ENCODE peak calls at places on chromosomes 5 and 9, in eight cellular contexts. One of them, this sample, is unnamed. For H3K4me1 and H3K36me3, the result is how much of the 10 kb centered on the place peaks cover.

GRCh38 chr9:91948423-91949292 is 1.4 kb downstream of the ROR2 start:
- DNase-seq in CD4-positive, alpha-beta memory T cell: peak
- DNase-seq in aorta: peak
- DNase-seq in GM23338: peak
- DNase-seq in heart left ventricle: no peak
- DNase-seq in H1: peak
- DNase-seq in fibroblast of lung: peak
- DNase-seq in HCT116: peak
- DNase-seq in this sample: no peak

GRCh38 chr5:131228646-131229045 is 35.2 kb upstream of the CDC42SE2 start:
- DNase-seq in CD4-positive, alpha-beta memory T cell: no peak
- DNase-seq in aorta: no peak
- DNase-seq in GM23338: no peak
- DNase-seq in heart left ventricle: no peak
- DNase-seq in H1: no peak
- DNase-seq in fibroblast of lung: no peak
- DNase-seq in HCT116: no peak
- DNase-seq in this sample: no peak

GRCh38 chr5:169426674-169427250 is 125.8 kb upstream of the SLIT3 start:
- DNase-seq in CD4-positive, alpha-beta memory T cell: no peak
- DNase-seq in aorta: no peak
- DNase-seq in GM23338: peak
- DNase-seq in heart left ventricle: no peak
- DNase-seq in H1: no peak
- DNase-seq in fibroblast of lung: no peak
- DNase-seq in HCT116: no peak
- DNase-seq in this sample: no peak

GRCh38 chr9:106980551-106981101 is 117.7 kb downstream of the ZNF462 start:
- DNase-seq in CD4-positive, alpha-beta memory T cell: no peak
- DNase-seq in aorta: no peak
- DNase-seq in GM23338: no peak
- DNase-seq in heart left ventricle: no peak
- DNase-seq in H1: no peak
- DNase-seq in fibroblast of lung: peak
- DNase-seq in HCT116: no peak
- DNase-seq in this sample: no peak

GRCh38 chr5:163564321-163564924 is 59.0 kb downstream of the MAT2B start:
- DNase-seq in CD4-positive, alpha-beta memory T cell: peak
- DNase-seq in aorta: no peak
- DNase-seq in GM23338: peak
- DNase-seq in heart left ventricle: no peak
- DNase-seq in H1: peak
- DNase-seq in fibroblast of lung: peak
- DNase-seq in HCT116: peak
- DNase-seq in this sample: no peak

GRCh38 chr9:134411451-134412297 is 85.4 kb downstream of the RXRA start:
- DNase-seq in CD4-positive, alpha-beta memory T cell: no peak
- DNase-seq in aorta: no peak
- DNase-seq in GM23338: no peak
- DNase-seq in heart left ventricle: peak
- DNase-seq in H1: no peak
- DNase-seq in fibroblast of lung: no peak
- DNase-seq in HCT116: no peak
- DNase-seq in this sample: no peak

GRCh38 chr5:113084402-113085083 is 107.9 kb downstream of the DCP2 start:
- DNase-seq in CD4-positive, alpha-beta memory T cell: no peak
- DNase-seq in aorta: no peak
- DNase-seq in GM23338: no peak
- DNase-seq in heart left ventricle: peak
- DNase-seq in H1: no peak
- DNase-seq in fibroblast of lung: no peak
- DNase-seq in HCT116: no peak
- DNase-seq in this sample: no peak

GRCh38 chr5:112918136-112918535 is 3.9 kb downstream of the REEP5 start:
- DNase-seq in CD4-positive, alpha-beta memory T cell: no peak
- DNase-seq in aorta: no peak
- DNase-seq in GM23338: no peak
- DNase-seq in heart left ventricle: no peak
- DNase-seq in H1: no peak
- DNase-seq in fibroblast of lung: no peak
- DNase-seq in HCT116: no peak
- DNase-seq in this sample: no peak

GRCh38 chr5:55446690-55447351 is 87.9 kb downstream of the PLPP1 start:
- DNase-seq in CD4-positive, alpha-beta memory T cell: no peak
- DNase-seq in aorta: no peak
- DNase-seq in GM23338: no peak
- DNase-seq in heart left ventricle: no peak
- DNase-seq in H1: no peak
- DNase-seq in fibroblast of lung: no peak
- DNase-seq in HCT116: no peak
- DNase-seq in this sample: no peak

GRCh38 chr5:55454282-55454681 is 80.5 kb downstream of the PLPP1 start:
- DNase-seq in CD4-positive, alpha-beta memory T cell: no peak
- DNase-seq in aorta: no peak
- DNase-seq in GM23338: no peak
- DNase-seq in heart left ventricle: no peak
- DNase-seq in H1: no peak
- DNase-seq in fibroblast of lung: no peak
- DNase-seq in HCT116: no peak
- DNase-seq in this sample: no peak

GRCh38 chr5:55445817-55446216 is 88.9 kb downstream of the PLPP1 start:
- DNase-seq in CD4-positive, alpha-beta memory T cell: no peak
- DNase-seq in aorta: no peak
- DNase-seq in GM23338: no peak
- DNase-seq in heart left ventricle: no peak
- DNase-seq in H1: no peak
- DNase-seq in fibroblast of lung: no peak
- DNase-seq in HCT116: no peak
- DNase-seq in this sample: no peak

GRCh38 chr5:55451976-55452375 is 82.8 kb downstream of the PLPP1 start:
- DNase-seq in CD4-positive, alpha-beta memory T cell: no peak
- DNase-seq in aorta: no peak
- DNase-seq in GM23338: no peak
- DNase-seq in heart left ventricle: no peak
- DNase-seq in H1: no peak
- DNase-seq in fibroblast of lung: no peak
- DNase-seq in HCT116: no peak
- DNase-seq in this sample: no peak

DNA sequence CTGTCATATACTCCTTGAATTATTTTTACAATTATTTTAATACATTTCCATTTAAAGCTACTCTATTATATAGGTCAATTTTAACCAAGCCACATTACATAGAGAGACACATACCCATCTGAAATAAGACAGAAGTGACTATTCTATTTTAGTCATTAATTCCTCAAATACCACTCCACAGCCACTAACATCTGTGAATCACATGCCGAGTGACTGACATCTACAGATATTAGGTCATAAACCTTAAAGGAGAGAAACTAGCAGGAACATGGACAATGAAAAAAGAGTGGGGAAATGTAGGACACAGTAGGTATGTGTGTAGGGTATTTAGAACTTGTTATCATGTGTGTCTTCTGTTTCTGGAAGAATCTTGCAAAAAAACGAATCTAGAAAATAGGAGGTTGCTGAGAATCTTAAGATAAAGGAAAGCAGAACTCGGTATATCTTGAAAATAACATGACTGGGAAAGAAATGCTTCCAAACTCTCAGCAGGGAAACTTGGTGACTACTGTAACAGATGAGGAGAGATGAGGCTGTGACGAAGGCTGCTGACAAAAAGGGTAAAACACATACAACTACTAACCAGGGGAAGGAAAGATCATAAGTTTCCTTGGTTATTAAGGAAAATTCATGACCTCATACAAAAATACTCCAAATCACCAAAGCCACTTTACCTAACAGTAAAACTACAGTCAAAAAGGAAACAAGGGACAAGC is 84.6 kb downstream of the PLPP1 start:
- DNase-seq in CD4-positive, alpha-beta memory T cell: no peak
- DNase-seq in aorta: no peak
- DNase-seq in GM23338: no peak
- DNase-seq in heart left ventricle: no peak
- DNase-seq in H1: no peak
- DNase-seq in fibroblast of lung: peak
- DNase-seq in HCT116: no peak
- DNase-seq in this sample: no peak
- H3K4me1 ChIP-seq in CD4-positive, alpha-beta memory T cell: under half
- H3K4me1 ChIP-seq in aorta: under half
- H3K4me1 ChIP-seq in GM23338: under half
- H3K4me1 ChIP-seq in heart left ventricle: under half
- H3K4me1 ChIP-seq in H1: under half
- H3K4me1 ChIP-seq in fibroblast of lung: under half
- H3K4me1 ChIP-seq in HCT116: under half
- H3K4me1 ChIP-seq in this sample: under half

DNA sequence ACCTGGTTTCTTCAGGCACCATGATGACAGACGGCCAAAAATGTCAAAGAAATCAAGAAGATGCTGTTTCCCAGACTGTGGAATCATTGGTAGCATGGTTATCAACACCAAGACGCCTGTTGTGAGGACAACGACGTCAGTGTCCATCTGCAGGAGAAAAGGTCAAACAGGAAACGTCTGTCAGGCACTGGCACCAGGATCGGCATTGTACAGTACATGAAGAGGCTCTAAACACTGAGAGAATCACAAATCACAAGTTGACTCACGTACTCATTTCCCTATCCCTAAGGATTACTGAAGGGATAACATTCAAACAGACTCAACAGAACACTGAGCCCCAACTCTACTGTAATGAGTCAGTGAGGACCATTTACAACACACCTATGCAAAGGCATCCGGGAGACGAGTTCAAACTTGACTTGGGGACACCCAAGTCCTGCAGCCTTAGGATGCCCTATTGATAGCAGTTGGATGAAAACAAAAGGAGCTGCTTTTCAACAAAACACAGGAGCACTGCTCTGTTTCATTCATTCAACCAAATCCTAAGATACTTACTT is 21.0 kb downstream of the TSC1 start:
- DNase-seq in CD4-positive, alpha-beta memory T cell: no peak
- DNase-seq in aorta: no peak
- DNase-seq in GM23338: no peak
- DNase-seq in heart left ventricle: no peak
- DNase-seq in H1: no peak
- DNase-seq in fibroblast of lung: no peak
- DNase-seq in HCT116: no peak
- DNase-seq in this sample: no peak
- H3K36me3 ChIP-seq in CD4-positive, alpha-beta memory T cell: half or more
- H3K36me3 ChIP-seq in aorta: under half
- H3K36me3 ChIP-seq in GM23338: under half
- H3K36me3 ChIP-seq in heart left ventricle: half or more
- H3K36me3 ChIP-seq in H1: under half
- H3K36me3 ChIP-seq in fibroblast of lung: under half
- H3K36me3 ChIP-seq in HCT116: under half
- H3K36me3 ChIP-seq in this sample: half or more

GRCh38 chr9:85262333-85262732 is 479.4 kb downstream of the AGTPBP1 start:
- DNase-seq in CD4-positive, alpha-beta memory T cell: no peak
- DNase-seq in aorta: no peak
- DNase-seq in GM23338: no peak
- DNase-seq in heart left ventricle: no peak
- DNase-seq in H1: no peak
- DNase-seq in fibroblast of lung: peak
- DNase-seq in HCT116: no peak
- DNase-seq in this sample: no peak

GRCh38 chr9:85263288-85263687 is 478.5 kb downstream of the AGTPBP1 start:
- DNase-seq in CD4-positive, alpha-beta memory T cell: no peak
- DNase-seq in aorta: no peak
- DNase-seq in GM23338: no peak
- DNase-seq in heart left ventricle: no peak
- DNase-seq in H1: no peak
- DNase-seq in fibroblast of lung: no peak
- DNase-seq in HCT116: no peak
- DNase-seq in this sample: no peak

GRCh38 chr9:85258229-85258628 is 483.5 kb downstream of the AGTPBP1 start:
- DNase-seq in CD4-positive, alpha-beta memory T cell: no peak
- DNase-seq in aorta: no peak
- DNase-seq in GM23338: no peak
- DNase-seq in heart left ventricle: no peak
- DNase-seq in H1: no peak
- DNase-seq in fibroblast of lung: no peak
- DNase-seq in HCT116: no peak
- DNase-seq in this sample: no peak

GRCh38 chr9:85260288-85260687 is 481.5 kb downstream of the AGTPBP1 start:
- DNase-seq in CD4-positive, alpha-beta memory T cell: no peak
- DNase-seq in aorta: no peak
- DNase-seq in GM23338: no peak
- DNase-seq in heart left ventricle: no peak
- DNase-seq in H1: no peak
- DNase-seq in fibroblast of lung: no peak
- DNase-seq in HCT116: no peak
- DNase-seq in this sample: no peak

DNA sequence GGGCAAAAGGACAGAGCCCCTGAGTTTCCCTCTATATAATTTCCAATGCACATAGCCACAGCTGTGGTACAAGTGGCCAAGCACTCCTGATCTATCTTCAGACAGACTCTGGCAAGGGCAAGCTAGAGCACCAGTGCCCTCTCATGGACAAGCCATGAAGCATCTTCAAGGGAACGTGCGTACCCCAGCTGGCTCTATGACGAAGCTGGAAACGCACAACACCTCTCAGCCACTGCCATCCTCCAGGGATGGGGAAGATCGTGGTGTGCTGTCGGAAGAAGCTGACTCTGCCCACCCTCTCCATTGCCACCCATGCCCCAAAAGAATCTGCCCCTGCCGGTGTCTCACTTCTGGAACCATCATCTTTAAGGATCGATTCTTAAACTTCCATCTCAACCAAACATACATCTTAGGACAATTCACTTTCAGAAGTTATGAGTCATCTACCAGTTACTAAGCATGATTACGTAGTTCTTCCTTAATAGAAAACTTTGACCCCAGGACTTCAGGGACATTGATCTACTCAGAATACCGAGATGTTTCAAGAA is 482.9 kb downstream of the AGTPBP1 start:
- DNase-seq in CD4-positive, alpha-beta memory T cell: no peak
- DNase-seq in aorta: peak
- DNase-seq in GM23338: peak
- DNase-seq in heart left ventricle: peak
- DNase-seq in H1: peak
- DNase-seq in fibroblast of lung: peak
- DNase-seq in HCT116: peak
- DNase-seq in this sample: no peak
- H3K4me3 ChIP-seq in CD4-positive, alpha-beta memory T cell: no peak
- H3K4me3 ChIP-seq in aorta: no peak
- H3K4me3 ChIP-seq in GM23338: no peak
- H3K4me3 ChIP-seq in heart left ventricle: no peak
- H3K4me3 ChIP-seq in H1: no peak
- H3K4me3 ChIP-seq in fibroblast of lung: no peak
- H3K4me3 ChIP-seq in HCT116: no peak
- H3K4me3 ChIP-seq in this sample: no peak

GRCh38 chr9:34993502-34994428 is 4.2 kb downstream of the DNAJB5 start:
- DNase-seq in CD4-positive, alpha-beta memory T cell: no peak
- DNase-seq in aorta: peak
- DNase-seq in GM23338: peak
- DNase-seq in heart left ventricle: peak
- DNase-seq in H1: no peak
- DNase-seq in fibroblast of lung: peak
- DNase-seq in HCT116: no peak
- DNase-seq in this sample: peak

GRCh38 chr9:34996181-34996904 is 6.8 kb downstream of the DNAJB5 start:
- DNase-seq in CD4-positive, alpha-beta memory T cell: no peak
- DNase-seq in aorta: no peak
- DNase-seq in GM23338: no peak
- DNase-seq in heart left ventricle: no peak
- DNase-seq in H1: no peak
- DNase-seq in fibroblast of lung: no peak
- DNase-seq in HCT116: no peak
- DNase-seq in this sample: peak

GRCh38 chr9:34996905-34997279 is 7.3 kb downstream of the DNAJB5 start:
- DNase-seq in CD4-positive, alpha-beta memory T cell: no peak
- DNase-seq in aorta: no peak
- DNase-seq in GM23338: no peak
- DNase-seq in heart left ventricle: no peak
- DNase-seq in H1: no peak
- DNase-seq in fibroblast of lung: no peak
- DNase-seq in HCT116: no peak
- DNase-seq in this sample: no peak

GRCh38 chr9:34994429-34995287 is 5.1 kb downstream of the DNAJB5 start:
- DNase-seq in CD4-positive, alpha-beta memory T cell: no peak
- DNase-seq in aorta: no peak
- DNase-seq in GM23338: peak
- DNase-seq in heart left ventricle: peak
- DNase-seq in H1: peak
- DNase-seq in fibroblast of lung: peak
- DNase-seq in HCT116: peak
- DNase-seq in this sample: peak

GRCh38 chr9:34995288-34996060 is 5.9 kb downstream of the DNAJB5 start:
- DNase-seq in CD4-positive, alpha-beta memory T cell: no peak
- DNase-seq in aorta: no peak
- DNase-seq in GM23338: no peak
- DNase-seq in heart left ventricle: no peak
- DNase-seq in H1: no peak
- DNase-seq in fibroblast of lung: peak
- DNase-seq in HCT116: no peak
- DNase-seq in this sample: peak
- H3K4me1 ChIP-seq in CD4-positive, alpha-beta memory T cell: under half
- H3K4me1 ChIP-seq in aorta: under half
- H3K4me1 ChIP-seq in GM23338: under half
- H3K4me1 ChIP-seq in heart left ventricle: under half
- H3K4me1 ChIP-seq in H1: under half
- H3K4me1 ChIP-seq in fibroblast of lung: under half
- H3K4me1 ChIP-seq in HCT116: under half
- H3K4me1 ChIP-seq in this sample: under half

This sample was measured in RWPE2.